ENCODE peak calls at places on chromosomes 5 and 9, in eight cellular contexts. X is hepatocyte, T is Calu3, O is stomach, Q is heart right ventricle, U is body of pancreas, M is WTC11, L is endodermal cell. E is an unnamed sample.

GRCh38 chr5:103232393-103232999 is 26.1 kb upstream of the MACIR start:
- DNase-seq in X (peak; percentile 59), T (peak; percentile 30), O (no peak), Q (no peak), U (peak; percentile 42), M (no peak), L (no peak), E (no peak)

GRCh38 chr5:151822141-151822540 is 50.4 kb downstream of the G3BP1 start:
- DNase-seq in X (no peak), T (no peak), O (no peak), Q (no peak), U (no peak), M (no peak), L (no peak), E (no peak)

GRCh38 chr5:14131855-14132503 is 11.2 kb upstream of the TRIO start:
- DNase-seq in X (no peak), T (no peak), O (no peak), Q (no peak), U (no peak), M (no peak), L (no peak), E (no peak)

GRCh38 chr5:6721442-6721841 is 8.2 kb downstream of the TENT4A start:
- DNase-seq in X (no peak), T (no peak), O (no peak), Q (peak; percentile 35), U (no peak), M (no peak), L (no peak), E (no peak)

GRCh38 chr9:100511205-100511604 is 38.3 kb downstream of the TMEFF1 start:
- DNase-seq in X (no peak), T (no peak), O (no peak), Q (no peak), U (no peak), M (no peak), L (no peak), E (no peak)

GRCh38 chr9:117400131-117400530 is 14.7 kb downstream of the ASTN2 start:
- DNase-seq in X (peak; percentile 26), T (no peak), O (peak; percentile 39), Q (no peak), U (peak; percentile 72), M (no peak), L (peak; percentile 47), E (no peak)

GRCh38 chr5:120683580-120683979 is 219.5 kb downstream of the PRR16 start:
- DNase-seq in X (no peak), T (no peak), O (no peak), Q (no peak), U (no peak), M (no peak), L (no peak), E (no peak)

GRCh38 chr9:130887494-130888144 is 9.0 kb downstream of the QRFP start:
- DNase-seq in X (no peak), T (no peak), O (no peak), Q (no peak), U (no peak), M (no peak), L (no peak), E (no peak)

GRCh38 chr5:179407191-179408175 is 62.2 kb upstream of the ADAMTS2 start:
- DNase-seq in X (peak; percentile 39), T (no peak), O (no peak), Q (no peak), U (peak; percentile 11), M (no peak), L (peak; percentile 32), E (peak; percentile 61)

GRCh38 chr5:133773247-133774202 is 161.2 kb upstream of the FSTL4 start:
- DNase-seq in X (no peak), T (no peak), O (no peak), Q (no peak), U (no peak), M (no peak), L (peak; percentile 30), E (no peak)

GRCh38 chr9:12680341-12680740 is 12.8 kb upstream of the TYRP1 start:
- DNase-seq in X (no peak), T (no peak), O (no peak), Q (no peak), U (no peak), M (no peak), L (no peak), E (no peak)

GRCh38 chr9:137492464-137493162 is 33.5 kb upstream of the NSMF start:
- DNase-seq in X (no peak), T (no peak), O (no peak), Q (no peak), U (no peak), M (peak; percentile 82), L (peak; percentile 83), E (no peak)

GRCh38 chr5:135065306-135066265 is 31.6 kb upstream of the PITX1 start:
- DNase-seq in X (no peak), T (no peak), O (no peak), Q (no peak), U (no peak), M (no peak), L (no peak), E (no peak)

GRCh38 chr5:179801304-179802206 is 5.1 kb downstream of the MGAT4B start:
- DNase-seq in X (peak; percentile 74), T (no peak), O (peak; percentile 86), Q (peak; percentile 80), U (peak; percentile 84), M (peak; percentile 88), L (peak; percentile 93), E (no peak)

GRCh38 chr5:139698461-139699146 is 50.5 kb downstream of the CXXC5 start:
- DNase-seq in X (peak; percentile 73), T (peak; percentile 77), O (peak; percentile 87), Q (peak; percentile 87), U (peak; percentile 90), M (peak; percentile 93), L (peak; percentile 97), E (peak; percentile 87)

GRCh38 chr5:147339313-147339712 is 104.5 kb downstream of the STK32A start:
- DNase-seq in X (no peak), T (no peak), O (no peak), Q (no peak), U (no peak), M (no peak), L (no peak), E (no peak)

GRCh38 chr9:131402073-131402472 is 8.2 kb downstream of the PRRC2B start:
- DNase-seq in X (no peak), T (no peak), O (no peak), Q (no peak), U (no peak), M (no peak), L (no peak), E (no peak)

GRCh38 chr9:32339424-32339823 is 45.0 kb upstream of the ACO1 start:
- DNase-seq in X (no peak), T (no peak), O (no peak), Q (no peak), U (no peak), M (no peak), L (no peak), E (no peak)

GRCh38 chr9:115540091-115540490 is 422.1 kb upstream of the TNC start:
- DNase-seq in X (no peak), T (no peak), O (no peak), Q (no peak), U (no peak), M (no peak), L (no peak), E (no peak)

GRCh38 chr9:135896626-135897025 is 10.7 kb downstream of the CAMSAP1 start:
- DNase-seq in X (no peak), T (no peak), O (no peak), Q (no peak), U (no peak), M (no peak), L (no peak), E (no peak)
- TF ChIP-seq CTCF in X (no peak), T (no peak), O (no peak), Q (no peak), U (no peak), M (no peak), L (no peak), E (no peak)

DNA sequence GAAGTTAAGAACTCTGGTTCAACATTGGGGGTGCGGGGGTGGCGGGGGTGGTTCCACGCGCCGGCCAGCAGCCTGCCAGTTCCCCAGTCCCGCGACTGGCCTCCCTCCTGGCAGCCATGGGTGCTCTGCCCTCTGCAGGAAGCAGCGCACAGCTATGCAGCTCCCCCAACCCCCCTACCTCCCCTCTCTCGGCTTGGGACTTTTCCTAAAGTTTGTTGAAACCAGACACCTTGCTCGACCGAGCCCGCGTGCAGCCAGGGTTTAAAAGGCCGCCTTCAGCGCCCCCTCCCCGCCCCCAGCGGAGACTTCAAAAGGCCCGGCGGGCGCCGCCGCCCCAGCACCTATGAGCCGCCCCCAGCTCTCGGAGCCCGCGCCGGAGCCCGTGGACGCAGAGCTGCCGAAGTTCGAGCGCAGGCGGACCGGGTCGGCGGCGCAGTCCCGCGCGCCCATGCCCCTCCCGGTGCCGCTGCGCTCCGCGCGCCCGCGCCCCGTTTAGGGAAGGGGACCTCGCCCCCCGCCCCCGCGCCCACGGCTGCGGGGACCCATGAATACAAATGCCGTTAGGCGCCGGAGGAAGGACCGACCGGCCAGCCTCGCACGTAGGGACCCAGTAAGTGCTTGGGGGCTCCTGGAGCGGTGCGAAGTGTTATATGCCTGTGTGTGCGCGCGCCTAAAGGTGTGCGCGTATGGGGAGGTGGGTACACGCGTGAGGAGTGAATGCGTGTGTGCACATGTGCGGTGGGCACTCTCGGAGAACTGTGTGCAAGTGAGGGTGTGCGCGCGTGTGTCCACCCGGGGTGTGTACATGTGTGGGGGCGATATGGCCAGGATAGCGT is 1.4 kb upstream of the COL27A1 start:
- DNase-seq in X (peak; percentile 79), T (peak; percentile 49), O (peak; percentile 33), Q (no peak), U (peak; percentile 61), M (peak; percentile 74), L (peak; percentile 91), E (no peak)
- TF ChIP-seq CTCF in X (peak; percentile 61), T (no peak), O (no peak), Q (peak; percentile 28), U (peak; percentile 60), M (no peak), L (peak; percentile 71), E (peak; percentile 34)

GRCh38 chr5:39578887-39579497 is 154.2 kb upstream of the DAB2 start:
- DNase-seq in X (peak; percentile 32), T (no peak), O (no peak), Q (no peak), U (no peak), M (no peak), L (no peak), E (no peak)
- TF ChIP-seq CTCF in X (peak; percentile 77), T (peak; percentile 42), O (peak; percentile 72), Q (peak; percentile 75), U (peak; percentile 52), M (peak; percentile 61), L (peak; percentile 79), E (peak; percentile 62)

GRCh38 chr5:2560435-2560834 is 191.0 kb downstream of the IRX2 start:
- DNase-seq in X (no peak), T (no peak), O (no peak), Q (no peak), U (no peak), M (no peak), L (no peak), E (no peak)

GRCh38 chr5:2562036-2562435 is 189.4 kb downstream of the IRX2 start:
- DNase-seq in X (no peak), T (no peak), O (no peak), Q (no peak), U (no peak), M (no peak), L (no peak), E (no peak)

GRCh38 chr5:2565147-2565546 is 186.3 kb downstream of the IRX2 start:
- DNase-seq in X (no peak), T (no peak), O (no peak), Q (no peak), U (no peak), M (no peak), L (no peak), E (no peak)

GRCh38 chr5:2566280-2566679 is 185.2 kb downstream of the IRX2 start:
- DNase-seq in X (no peak), T (no peak), O (no peak), Q (no peak), U (no peak), M (no peak), L (no peak), E (no peak)

GRCh38 chr5:2563046-2563445 is 188.4 kb downstream of the IRX2 start:
- DNase-seq in X (no peak), T (no peak), O (no peak), Q (no peak), U (no peak), M (peak; percentile 25), L (peak; percentile 74), E (no peak)
- TF ChIP-seq CTCF in X (no peak), T (no peak), O (no peak), Q (no peak), U (no peak), M (no peak), L (peak; percentile 63), E (no peak)

E was measured in right atrium auricular region.